ENCODE peak calls at places on chromosomes 12 and 14, in eight cellular contexts. E, K, V, I, M, O, G and L are unnamed samples.

GRCh38 chr14:31261859-31262739 is 54.5 kb upstream of the HECTD1 start:
- DNase-seq in E (peak; percentile 22), K (no peak), V (peak; percentile 75), I (no peak), M (no peak), O (peak; percentile 65), G (no peak), L (peak; percentile 52)

GRCh38 chr14:97402279-97402678 is 605.1 kb downstream of the VRK1 start:
- DNase-seq in E (no peak), K (no peak), V (no peak), I (peak; percentile 59), M (no peak), O (no peak), G (no peak), L (peak; percentile 76)

GRCh38 chr12:131473721-131474709 is 236.9 kb upstream of the SFSWAP start:
- DNase-seq in E (no peak), K (no peak), V (peak; percentile 18), I (no peak), M (no peak), O (no peak), G (no peak), L (no peak)

GRCh38 chr14:69405762-69406161 is 7.3 kb downstream of the SLC39A9 start:
- DNase-seq in E (no peak), K (no peak), V (no peak), I (no peak), M (no peak), O (no peak), G (no peak), L (no peak)

GRCh38 chr14:95500772-95501401 is 15.6 kb downstream of the SYNE3 start:
- DNase-seq in E (no peak), K (no peak), V (peak; percentile 51), I (no peak), M (no peak), O (no peak), G (no peak), L (peak; percentile 44)

GRCh38 chr12:74963867-74964331 is 245.7 kb downstream of the KCNC2 start:
- DNase-seq in E (no peak), K (no peak), V (no peak), I (no peak), M (no peak), O (no peak), G (no peak), L (no peak)

GRCh38 chr14:71119832-71120231 is 212.6 kb downstream of the PCNX1 start:
- DNase-seq in E (no peak), K (no peak), V (no peak), I (no peak), M (no peak), O (no peak), G (no peak), L (no peak)

GRCh38 chr12:112820796-112821195 is 29.2 kb downstream of the RPH3A start:
- DNase-seq in E (no peak), K (no peak), V (no peak), I (no peak), M (no peak), O (no peak), G (no peak), L (no peak)

GRCh38 chr12:22978962-22979361 is 354.0 kb downstream of the ETNK1 start:
- DNase-seq in E (no peak), K (no peak), V (no peak), I (no peak), M (no peak), O (no peak), G (no peak), L (no peak)

GRCh38 chr12:179131-179884 is 34.6 kb downstream of the SLC6A12 start:
- DNase-seq in E (no peak), K (no peak), V (no peak), I (no peak), M (no peak), O (no peak), G (peak; percentile 43), L (no peak)

GRCh38 chr14:63604626-63605025 is 37.0 kb downstream of the WDR89 start:
- DNase-seq in E (no peak), K (no peak), V (no peak), I (no peak), M (no peak), O (no peak), G (no peak), L (no peak)

GRCh38 chr12:100901266-100901665 is 106.7 kb downstream of the ANO4 start:
- DNase-seq in E (no peak), K (no peak), V (no peak), I (no peak), M (no peak), O (no peak), G (no peak), L (no peak)

GRCh38 chr12:121400332-121401139 is 618 bp downstream of the RNF34 start:
- DNase-seq in E (no peak), K (no peak), V (peak; percentile 44), I (peak; percentile 52), M (peak; percentile 16), O (peak; percentile 73), G (no peak), L (peak; percentile 30)

GRCh38 chr14:64213853-64214570 is 80.2 kb downstream of the ESR2 start:
- DNase-seq in E (no peak), K (peak; percentile 19), V (no peak), I (no peak), M (no peak), O (no peak), G (no peak), L (no peak)

GRCh38 chr12:118714051-118714460 is 267.3 kb upstream of the SRRM4 start:
- DNase-seq in E (no peak), K (no peak), V (no peak), I (peak; percentile 27), M (no peak), O (no peak), G (no peak), L (no peak)

GRCh38 chr14:98494582-98494981 is 777.4 kb downstream of the BCL11B start:
- DNase-seq in E (no peak), K (no peak), V (no peak), I (no peak), M (no peak), O (no peak), G (no peak), L (no peak)

GRCh38 chr14:105267820-105268548 is 19.7 kb downstream of the BTBD6 start:
- DNase-seq in E (no peak), K (no peak), V (no peak), I (no peak), M (no peak), O (no peak), G (no peak), L (no peak)

GRCh38 chr12:6847676-6848075 is 3.4 kb downstream of the CDCA3 start:
- DNase-seq in E (no peak), K (no peak), V (no peak), I (no peak), M (no peak), O (no peak), G (no peak), L (no peak)

GRCh38 chr12:6843118-6843902 is 2.6 kb downstream of the GNB3 start:
- DNase-seq in E (no peak), K (no peak), V (no peak), I (peak; percentile 10), M (no peak), O (no peak), G (no peak), L (no peak)

GRCh38 chr12:6849427-6849826 is 1.7 kb downstream of the CDCA3 start:
- DNase-seq in E (no peak), K (no peak), V (no peak), I (peak; percentile 7), M (no peak), O (no peak), G (no peak), L (no peak)

GRCh38 chr12:6845395-6845794 is 4.7 kb downstream of the GNB3 start:
- DNase-seq in E (no peak), K (no peak), V (no peak), I (peak; percentile 6), M (no peak), O (no peak), G (no peak), L (no peak)

GRCh38 chr12:6846316-6846869 is 4.7 kb downstream of the CDCA3 start:
- DNase-seq in E (no peak), K (no peak), V (no peak), I (no peak), M (no peak), O (no peak), G (no peak), L (no peak)
- TF ChIP-seq POLR2A in E (no peak), K (no peak), V (no peak), I (no peak), M (no peak), O (no peak), G (no peak), L (no peak)

DNA sequence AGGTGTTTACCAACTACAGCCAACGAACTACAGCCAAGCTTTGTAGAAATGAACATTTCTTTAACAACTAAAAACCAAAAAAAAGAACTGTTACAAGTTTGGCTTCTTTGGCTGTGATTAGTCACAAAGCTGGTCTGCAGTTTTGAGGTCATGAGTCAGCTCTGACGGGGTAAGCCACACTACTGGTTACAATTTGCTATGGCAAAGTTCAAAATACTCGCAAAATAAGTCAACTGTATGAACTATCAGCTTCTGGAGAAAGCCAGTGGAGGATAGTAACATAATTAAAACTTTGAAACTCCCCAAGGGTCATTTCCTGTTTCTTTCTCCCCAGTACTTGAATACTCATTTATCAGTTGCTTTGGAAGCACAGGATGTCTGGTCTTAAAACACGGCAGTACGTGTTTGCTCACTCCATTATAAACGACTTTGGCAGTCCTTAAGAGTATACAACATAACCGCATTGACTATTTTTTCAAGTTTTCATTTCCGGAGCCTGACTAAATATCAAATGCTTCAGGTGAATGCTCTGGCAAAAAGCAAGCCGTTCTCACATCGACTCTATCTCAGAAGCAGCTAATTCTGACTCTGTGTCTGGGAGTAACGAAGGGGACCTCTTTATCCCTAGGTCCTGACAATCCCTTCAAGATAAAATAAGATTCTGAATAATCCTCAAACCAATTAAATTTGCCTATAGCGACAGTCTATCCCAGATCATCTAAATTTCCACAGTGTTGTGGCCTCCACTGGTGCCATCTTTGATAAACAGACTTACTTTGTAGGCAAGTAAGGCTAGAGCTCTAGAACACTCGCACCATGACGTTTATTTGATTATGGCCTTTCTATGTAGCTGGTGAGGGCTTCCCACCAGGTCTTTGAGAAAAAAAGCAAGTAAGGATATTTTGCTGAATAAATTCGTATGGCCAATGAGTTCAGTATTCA is 10.6 kb downstream of the PHLDA1 start:
- DNase-seq in E (no peak), K (peak; percentile 37), V (no peak), I (peak; percentile 20), M (no peak), O (no peak), G (no peak), L (peak; percentile 58)
- H3K4me1 ChIP-seq in E (no peaks in the 10 kb centered on the region), K (no peaks in the 10 kb centered on the region), V (no peaks in the 10 kb centered on the region), I (no peaks in the 10 kb centered on the region), M (no peaks in the 10 kb centered on the region), O (no peaks in the 10 kb centered on the region), G (no peaks in the 10 kb centered on the region), L (no peaks in the 10 kb centered on the region)

GRCh38 chr12:104477812-104478388 is 21.2 kb downstream of the CHST11 start:
- DNase-seq in E (no peak), K (no peak), V (no peak), I (no peak), M (no peak), O (no peak), G (no peak), L (no peak)
- TF ChIP-seq POLR2A in E (no peak), K (no peak), V (no peak), I (no peak), M (no peak), O (no peak), G (no peak), L (no peak)

DNA sequence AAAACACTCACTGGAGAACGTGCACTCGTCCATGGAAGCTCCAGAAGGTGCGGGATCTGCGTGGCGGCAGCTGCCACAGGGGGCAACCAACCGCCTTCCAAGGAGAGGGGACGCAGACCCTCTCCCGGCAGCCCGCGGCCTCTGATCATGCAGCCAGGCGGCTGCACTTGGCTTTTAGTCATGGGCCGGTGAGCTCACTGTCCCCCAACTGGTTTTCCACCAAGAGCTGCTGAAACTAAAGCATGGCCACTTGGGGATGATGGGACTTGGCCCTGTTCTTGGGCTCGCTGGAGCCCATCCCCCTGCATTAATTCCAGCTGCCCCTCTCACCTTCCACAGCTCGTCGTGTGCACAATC is 39.1 kb downstream of the CCDC85C start:
- DNase-seq in E (no peak), K (no peak), V (no peak), I (no peak), M (no peak), O (no peak), G (no peak), L (no peak)
- H3K4me1 ChIP-seq in E (peaks cover 24% of the 10 kb centered on the region), K (peaks cover 20% of the 10 kb centered on the region), V (peaks cover 100% of the 10 kb centered on the region), I (peaks cover 79% of the 10 kb centered on the region), M (peaks cover 75% of the 10 kb centered on the region), O (peaks cover 100% of the 10 kb centered on the region), G (peaks cover 50% of the 10 kb centered on the region), L (peaks cover 95% of the 10 kb centered on the region)